ENCODE peak calls at places on chromosomes 3 and 15, in eight cellular contexts. T is mucosa of descending colon, O is uterus, A is fibroblast of lung, J is psoas muscle, V is left ventricle myocardium inferior, C is kidney, P is suprapubic skin. H is an unnamed sample. For H3K9me3, the result is how much of the 10 kb centered on the place peaks cover.

GRCh38 chr15:70792171-70792573 is 28.8 kb upstream of the UACA start:
- DNase-seq in T (no peak), O (no peak), A (peak), J (no peak), V (no peak), C (no peak), P (no peak), H (no peak)

GRCh38 chr15:85142324-85142723 is 160.7 kb downstream of the PDE8A start:
- DNase-seq in T (no peak), O (no peak), A (peak), J (no peak), V (no peak), C (no peak), P (no peak), H (no peak)

GRCh38 chr3:20326537-20326936 is 140.5 kb upstream of the SGO1 start:
- DNase-seq in T (no peak), O (no peak), A (peak), J (no peak), V (no peak), C (no peak), P (no peak), H (no peak)

GRCh38 chr3:187946031-187946691 is 200.9 kb upstream of the BCL6 start:
- DNase-seq in T (no peak), O (no peak), A (peak), J (no peak), V (no peak), C (no peak), P (no peak), H (peak)

GRCh38 chr15:101188517-101189340 is 63.1 kb downstream of the CHSY1 start:
- DNase-seq in T (no peak), O (no peak), A (peak), J (no peak), V (no peak), C (peak), P (no peak), H (no peak)

GRCh38 chr3:131167867-131168266 is 141.2 kb downstream of the NEK11 start:
- DNase-seq in T (no peak), O (no peak), A (no peak), J (no peak), V (no peak), C (no peak), P (no peak), H (no peak)

GRCh38 chr3:184639351-184639750 is 72.5 kb downstream of the MAGEF1 start:
- DNase-seq in T (no peak), O (no peak), A (no peak), J (no peak), V (no peak), C (no peak), P (no peak), H (no peak)

GRCh38 chr3:97421565-97421964 is 343.0 kb upstream of the ARL6 start:
- DNase-seq in T (no peak), O (no peak), A (no peak), J (no peak), V (no peak), C (no peak), P (no peak), H (no peak)

GRCh38 chr3:46293991-46294833 is 52.0 kb downstream of the CCR3 start:
- DNase-seq in T (no peak), O (no peak), A (no peak), J (no peak), V (no peak), C (no peak), P (no peak), H (no peak)

GRCh38 chr3:193982258-193982659 is 153.7 kb upstream of the HES1 start:
- DNase-seq in T (peak), O (peak), A (peak), J (peak), V (peak), C (peak), P (peak), H (no peak)

GRCh38 chr3:133568294-133569014 is 5.0 kb upstream of the CDV3 start:
- DNase-seq in T (no peak), O (no peak), A (peak), J (no peak), V (no peak), C (no peak), P (no peak), H (no peak)

GRCh38 chr15:46091860-46092450 is 457.1 kb downstream of the SQOR start:
- DNase-seq in T (no peak), O (no peak), A (peak), J (no peak), V (no peak), C (no peak), P (no peak), H (peak)

DNA sequence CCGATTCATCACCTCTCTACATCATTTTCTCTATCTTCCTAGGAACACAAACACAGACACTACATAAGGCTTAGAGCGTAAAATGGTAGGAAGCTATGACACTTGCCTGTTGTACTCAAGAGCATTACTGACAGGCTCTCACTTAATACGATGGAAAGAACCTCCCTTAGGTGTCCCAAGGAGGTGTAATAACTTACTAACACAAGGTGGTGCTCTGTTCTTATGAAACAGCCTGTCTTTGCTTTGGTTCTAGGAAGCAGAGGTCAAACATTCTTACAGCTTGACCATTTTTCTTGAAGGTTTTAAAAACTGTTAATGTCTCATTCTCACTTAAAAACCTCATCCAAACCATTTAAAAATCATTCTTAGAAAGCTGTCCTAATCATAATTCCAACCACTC is 317.9 kb upstream of the AGTR1 start:
- DNase-seq in T (no peak), O (no peak), A (peak), J (no peak), V (no peak), C (no peak), P (no peak), H (peak)
- TF ChIP-seq CTCF in T (no peak), O (peak), A (peak), J (peak), V (peak), C (peak), P (no peak), H (peak)

DNA sequence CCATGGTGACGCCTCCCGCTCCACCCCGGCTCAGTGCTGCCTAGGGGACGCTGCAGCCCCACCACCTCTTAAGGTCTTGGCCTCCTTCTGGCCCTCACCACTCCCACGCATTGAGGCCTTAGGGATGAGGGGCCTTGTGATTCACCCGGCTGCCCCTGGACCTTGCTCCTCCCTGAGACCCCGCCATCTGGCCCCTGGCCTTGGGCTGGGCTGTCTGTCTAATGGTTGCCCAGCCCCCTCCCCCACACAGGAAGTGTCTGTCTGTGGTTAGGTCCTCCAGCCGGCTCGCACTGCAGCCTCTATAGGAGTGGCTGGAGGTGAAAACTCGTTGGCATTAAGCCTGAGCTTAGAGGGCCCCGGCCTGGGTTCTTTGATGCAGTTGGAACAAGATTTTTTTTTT is 21.5 kb upstream of the MTHFS start:
- DNase-seq in T (no peak), O (no peak), A (no peak), J (no peak), V (no peak), C (no peak), P (no peak), H (no peak)
- H3K9me3 ChIP-seq in T (half or more), O (under half), A (under half), J (half or more), V (half or more), C (under half), P (half or more), H (under half)

GRCh38 chr15:67832965-67833503 is 6.8 kb downstream of the RNU6-1 start:
- DNase-seq in T (no peak), O (no peak), A (no peak), J (no peak), V (no peak), C (no peak), P (no peak), H (no peak)
- H3K4me3 ChIP-seq in T (no peak), O (no peak), A (no peak), J (no peak), V (peak), C (no peak), P (peak), H (peak)

DNA sequence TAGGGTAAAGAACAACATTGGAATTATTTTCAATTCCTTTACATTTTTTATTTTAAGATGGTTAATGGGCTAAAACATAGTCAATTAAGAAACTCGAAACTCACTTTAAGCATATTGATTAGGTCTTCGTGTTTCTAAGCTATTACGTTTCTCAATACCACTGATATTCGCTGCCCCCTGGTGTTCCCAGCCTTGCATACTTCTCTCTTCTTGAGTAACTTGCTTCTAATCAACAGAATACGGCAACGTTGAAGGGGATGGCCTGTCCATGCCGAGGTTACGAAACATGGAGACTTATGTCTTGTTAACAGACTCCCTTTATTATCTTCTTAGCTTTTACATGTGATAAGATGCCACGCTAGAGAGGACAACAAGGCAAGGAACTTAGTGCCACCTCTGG is 43.6 kb downstream of the ROBO1 start:
- DNase-seq in T (no peak), O (no peak), A (no peak), J (no peak), V (no peak), C (no peak), P (no peak), H (no peak)
- TF ChIP-seq CTCF in T (no peak), O (no peak), A (no peak), J (no peak), V (no peak), C (no peak), P (no peak), H (no peak)

GRCh38 chr15:25180606-25181289 is 226.0 kb downstream of the SNRPN start:
- DNase-seq in T (peak), O (peak), A (no peak), J (peak), V (peak), C (peak), P (peak), H (no peak)

GRCh38 chr15:25179673-25180511 is 225.1 kb downstream of the SNRPN start:
- DNase-seq in T (peak), O (peak), A (no peak), J (peak), V (peak), C (peak), P (peak), H (no peak)

GRCh38 chr15:25176991-25177954 is 222.5 kb downstream of the SNRPN start:
- DNase-seq in T (peak), O (peak), A (no peak), J (peak), V (peak), C (peak), P (peak), H (no peak)

GRCh38 chr15:25177955-25178801 is 223.4 kb downstream of the SNRPN start:
- DNase-seq in T (peak), O (peak), A (no peak), J (peak), V (peak), C (peak), P (peak), H (no peak)

DNA sequence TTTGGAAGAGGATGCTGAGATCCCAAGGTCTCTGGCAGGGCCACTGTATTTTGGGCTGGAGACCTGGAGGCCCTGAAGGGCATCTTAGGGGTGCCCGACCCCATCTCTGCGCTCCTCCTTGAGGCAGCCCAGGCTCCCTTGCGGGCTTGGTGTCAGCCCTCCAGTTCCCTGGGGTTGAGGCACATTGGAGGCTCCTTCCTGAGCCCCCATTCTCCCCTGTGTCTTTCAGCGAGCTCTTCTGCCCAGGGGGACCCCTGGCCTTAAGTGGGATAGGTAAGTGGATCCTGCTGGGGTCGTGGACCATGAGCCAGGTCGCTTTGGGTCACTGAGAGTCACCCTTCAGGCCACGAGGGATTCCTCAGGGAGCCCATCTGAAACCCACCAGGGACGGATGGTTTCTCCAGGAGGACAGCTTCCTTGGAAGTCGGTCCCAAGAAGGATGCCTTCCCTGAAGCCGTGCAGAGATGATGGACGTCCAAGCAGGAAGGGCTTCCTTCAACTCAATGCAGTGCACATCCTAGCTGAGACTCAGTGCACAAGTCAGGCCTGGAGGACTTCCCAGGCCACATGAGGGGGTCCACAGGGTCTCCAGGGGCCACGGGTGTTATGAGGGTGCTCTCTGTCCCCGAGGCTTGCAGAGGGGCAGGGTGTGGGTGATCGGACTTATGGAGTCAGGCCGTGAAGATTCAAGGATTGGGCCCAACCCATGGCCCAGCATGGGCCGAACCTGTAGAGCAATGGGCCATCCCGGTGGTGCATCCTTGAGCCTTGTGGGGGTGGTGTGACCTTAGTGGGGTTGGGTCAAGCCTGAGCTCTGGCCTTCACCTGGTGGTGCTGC is 224.3 kb downstream of the SNRPN start:
- DNase-seq in T (peak), O (peak), A (no peak), J (peak), V (peak), C (peak), P (peak), H (no peak)
- H3K9me3 ChIP-seq in T (half or more), O (under half), A (under half), J (under half), V (half or more), C (under half), P (under half), H (half or more)

GRCh38 chr15:75067123-75067854 is 43.9 kb downstream of the PPCDC start:
- DNase-seq in T (no peak), O (no peak), A (peak), J (no peak), V (no peak), C (no peak), P (no peak), H (no peak)

GRCh38 chr15:75065467-75065850 is 42.1 kb downstream of the PPCDC start:
- DNase-seq in T (no peak), O (peak), A (peak), J (no peak), V (no peak), C (no peak), P (no peak), H (no peak)

GRCh38 chr15:75063889-75064288 is 40.5 kb downstream of the PPCDC start:
- DNase-seq in T (no peak), O (no peak), A (no peak), J (no peak), V (no peak), C (no peak), P (no peak), H (no peak)

GRCh38 chr15:75063338-75063737 is 39.9 kb downstream of the PPCDC start:
- DNase-seq in T (no peak), O (no peak), A (peak), J (no peak), V (no peak), C (no peak), P (no peak), H (no peak)

DNA sequence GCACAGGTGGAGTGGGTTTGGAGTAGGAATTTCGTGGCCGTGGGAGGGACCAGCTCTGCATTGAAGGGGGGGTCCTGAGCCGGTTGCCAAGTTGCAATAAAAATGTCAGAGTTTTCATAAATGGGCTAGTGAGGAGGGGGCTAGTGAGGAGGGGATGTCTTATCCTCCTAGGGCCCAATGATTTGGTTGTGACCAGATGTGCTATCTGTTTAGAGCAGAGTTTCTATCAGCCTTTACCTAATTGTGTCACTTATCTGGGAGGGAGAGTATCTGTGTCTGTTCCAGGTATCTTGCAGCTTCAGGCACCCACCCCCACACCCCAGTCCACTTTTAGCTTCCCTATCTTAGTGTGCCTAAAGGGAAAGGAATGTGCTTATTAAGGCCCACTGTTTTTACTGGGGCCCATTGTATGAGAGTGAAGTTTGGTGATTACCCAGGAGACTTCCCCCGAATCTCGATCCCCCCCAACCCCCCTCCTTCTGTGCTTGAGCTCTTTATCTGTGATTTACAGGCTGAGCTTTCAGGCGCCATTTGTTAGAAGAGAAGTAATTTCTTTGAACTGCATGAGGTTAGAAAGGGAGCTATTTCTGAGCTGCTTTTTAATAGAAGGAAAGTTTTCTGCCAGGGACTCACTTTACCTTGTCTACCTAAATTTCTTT is 42.6 kb downstream of the PPCDC start:
- DNase-seq in T (no peak), O (no peak), A (peak), J (no peak), V (no peak), C (no peak), P (no peak), H (no peak)
- H3K4me3 ChIP-seq in T (no peak), O (no peak), A (no peak), J (no peak), V (no peak), C (no peak), P (no peak), H (no peak)

GRCh38 chr15:86911022-86911421 is 831.4 kb downstream of the AGBL1 start:
- DNase-seq in T (no peak), O (no peak), A (no peak), J (no peak), V (no peak), C (no peak), P (no peak), H (no peak)

GRCh38 chr15:86919581-86919980 is 839.9 kb downstream of the AGBL1 start:
- DNase-seq in T (no peak), O (no peak), A (no peak), J (no peak), V (no peak), C (no peak), P (no peak), H (no peak)

GRCh38 chr15:86916671-86917450 is 837.2 kb downstream of the AGBL1 start:
- DNase-seq in T (no peak), O (no peak), A (no peak), J (no peak), V (peak), C (no peak), P (no peak), H (no peak)

DNA sequence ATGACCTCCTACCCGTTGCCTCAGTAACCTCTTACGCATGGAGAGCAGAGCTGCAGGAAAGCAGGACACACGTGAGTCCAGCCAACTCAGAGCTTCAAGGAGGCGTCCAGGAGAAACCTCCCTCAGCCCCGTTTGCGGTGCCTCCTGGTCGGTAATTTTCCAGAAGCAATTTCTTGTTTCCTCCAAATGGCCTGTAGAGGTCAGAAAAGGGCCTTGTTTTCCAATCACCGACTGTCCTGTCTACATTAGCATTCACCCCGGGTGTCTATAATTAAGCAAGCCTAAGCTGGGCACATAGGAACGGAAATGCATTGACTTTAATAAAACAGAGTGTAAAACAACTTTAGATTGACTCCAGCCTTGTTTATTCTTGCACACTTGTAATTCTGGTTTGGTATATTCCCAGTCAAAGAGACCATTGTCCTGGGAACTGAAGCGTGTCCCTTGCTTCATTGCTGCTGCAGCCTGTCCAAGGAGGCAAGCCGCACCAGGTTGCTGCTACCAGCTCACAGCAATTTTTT is 836.2 kb downstream of the AGBL1 start:
- DNase-seq in T (no peak), O (peak), A (peak), J (no peak), V (no peak), C (no peak), P (no peak), H (peak)
- TF ChIP-seq CTCF in T (no peak), O (peak), A (peak), J (peak), V (peak), C (peak), P (peak), H (peak)